ENCODE peak calls at places on chromosomes 11 and 22, in four cellular contexts. Y is K562, D is SK-N-SH, G is HepG2. O is an unnamed sample.

GRCh38 chr11:77065878-77066228 is 918 bp upstream of the CAPN5 start:
- DNase-seq in Y (no peak), D (no peak), G (no peak), O (peak)

GRCh38 chr11:34427171-34427805 is 11.4 kb upstream of the CAT start:
- DNase-seq in Y (peak), D (peak), G (peak), O (no peak)

GRCh38 chr11:83655996-83656395 is 369.8 kb upstream of the CCDC90B start:
- DNase-seq in Y (no peak), D (no peak), G (no peak), O (no peak)

GRCh38 chr22:50699001-50699753 is 26.6 kb downstream of the SHANK3 start:
- DNase-seq in Y (no peak), D (no peak), G (no peak), O (peak)

GRCh38 chr11:112401036-112401769 is 140.5 kb upstream of the PLET1 start:
- DNase-seq in Y (no peak), D (no peak), G (no peak), O (no peak)

GRCh38 chr22:41469218-41469851 is 418 bp downstream of the ACO2 start:
- DNase-seq in Y (peak), D (no peak), G (no peak), O (peak)

GRCh38 chr22:44204937-44205712 is 24.4 kb downstream of the PARVG start:
- DNase-seq in Y (no peak), D (no peak), G (no peak), O (peak)

GRCh38 chr11:115665958-115666357 is 161.7 kb upstream of the CADM1 start:
- DNase-seq in Y (no peak), D (no peak), G (no peak), O (no peak)

GRCh38 chr22:39967103-39967829 is 7.1 kb downstream of the TMA7B start:
- DNase-seq in Y (peak), D (peak), G (no peak), O (no peak)

GRCh38 chr11:86559311-86559945 is 113.0 kb downstream of the ME3 start:
- DNase-seq in Y (no peak), D (no peak), G (no peak), O (no peak)

GRCh38 chr11:62719302-62719978 is 7.8 kb downstream of the HNRNPUL2 start:
- DNase-seq in Y (no peak), D (no peak), G (no peak), O (no peak)

GRCh38 chr11:75536786-75537629 is 11.3 kb upstream of the GDPD5 start:
- DNase-seq in Y (peak), D (no peak), G (no peak), O (no peak)

GRCh38 chr11:104984818-104985217 is 16.4 kb upstream of the CASP4 start:
- DNase-seq in Y (no peak), D (no peak), G (peak), O (no peak)

GRCh38 chr11:65446446-65447277 is 24.1 kb downstream of the NEAT1 start:
- DNase-seq in Y (no peak), D (no peak), G (no peak), O (no peak)

GRCh38 chr11:67054851-67055523 is 1.7 kb upstream of the RHOD start:
- DNase-seq in Y (peak), D (peak), G (peak), O (no peak)

GRCh38 chr11:76159983-76160661 is 46.2 kb downstream of the WNT11 start:
- DNase-seq in Y (no peak), D (peak), G (no peak), O (no peak)

GRCh38 chr11:73325036-73325981 is 17.2 kb downstream of the ARHGEF17 start:
- DNase-seq in Y (no peak), D (peak), G (peak), O (no peak)

GRCh38 chr11:91932151-91932821 is 292.3 kb upstream of the FAT3 start:
- DNase-seq in Y (no peak), D (peak), G (no peak), O (no peak)

GRCh38 chr11:87778341-87778740 is 396.9 kb downstream of the RAB38 start:
- DNase-seq in Y (no peak), D (no peak), G (no peak), O (no peak)

GRCh38 chr22:44554411-44554810 is 56.4 kb upstream of the RTL6 start:
- DNase-seq in Y (no peak), D (no peak), G (no peak), O (no peak)

GRCh38 chr22:34334893-34335292 is 414.6 kb upstream of the LARGE1 start:
- DNase-seq in Y (no peak), D (no peak), G (no peak), O (no peak)

GRCh38 chr11:67280791-67281551 is 8.1 kb upstream of the ANKRD13D start:
- DNase-seq in Y (no peak), D (no peak), G (no peak), O (no peak)

GRCh38 chr11:12731841-12732336 is 57.7 kb downstream of the TEAD1 start:
- DNase-seq in Y (no peak), D (no peak), G (no peak), O (no peak)

GRCh38 chr22:30372915-30373314 is 14.3 kb downstream of the RNF215 start:
- DNase-seq in Y (no peak), D (no peak), G (no peak), O (no peak)

GRCh38 chr11:1560011-1560579 is 12.0 kb downstream of the DUSP8 start:
- DNase-seq in Y (no peak), D (no peak), G (no peak), O (no peak)

GRCh38 chr11:65321828-65322495 is 7.3 kb downstream of the CDC42EP2 start:
- DNase-seq in Y (no peak), D (peak), G (no peak), O (no peak)

GRCh38 chr11:94417386-94417987 is 16.3 kb upstream of the GPR83 start:
- DNase-seq in Y (peak), D (peak), G (peak), O (no peak)

GRCh38 chr22:27668828-27669797 is 132.4 kb downstream of the MN1 start:
- DNase-seq in Y (peak), D (no peak), G (peak), O (no peak)

GRCh38 chr11:93285430-93285829 is 45.1 kb upstream of the DEUP1 start:
- DNase-seq in Y (no peak), D (no peak), G (no peak), O (no peak)

GRCh38 chr11:62132188-62132587 is 8.4 kb downstream of the INCENP start:
- DNase-seq in Y (no peak), D (peak), G (no peak), O (no peak)

GRCh38 chr11:6437423-6437822 is 3.4 kb downstream of the HPX start:
- DNase-seq in Y (peak), D (no peak), G (no peak), O (no peak)

GRCh38 chr11:6433998-6434650 is 6.7 kb downstream of the HPX start:
- DNase-seq in Y (no peak), D (no peak), G (peak), O (no peak)

GRCh38 chr11:6440906-6441358 is at the start of gene HPX:
- DNase-seq in Y (no peak), D (no peak), G (peak), O (no peak)

GRCh38 chr11:6438979-6439571 is 1.7 kb downstream of the HPX start:
- DNase-seq in Y (peak), D (peak), G (peak), O (peak)

DNA sequence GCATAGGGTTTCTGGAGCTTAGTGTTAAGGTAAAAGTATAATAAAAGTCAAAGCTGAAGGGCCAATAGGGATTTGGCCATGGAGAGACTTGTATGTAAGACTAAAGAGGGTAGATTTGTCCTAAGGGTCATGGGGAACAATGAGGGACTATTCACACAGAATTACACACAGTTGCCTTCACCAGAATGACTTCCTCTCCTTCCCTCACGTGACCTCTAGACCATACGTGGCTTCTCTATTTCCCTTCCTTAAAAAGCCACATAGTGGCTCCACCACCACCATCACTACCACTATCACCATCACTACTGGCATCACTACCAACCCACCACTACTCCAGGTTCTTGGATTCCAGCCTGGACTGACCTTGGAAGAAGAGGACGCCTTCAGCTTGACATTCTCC is 2.8 kb downstream of the HPX start:
- DNase-seq in Y (no peak), D (no peak), G (no peak), O (no peak)
- TF ChIP-seq FOXJ3 in Y (no peak), D (no peak), G (no peak), O (no peak)

DNA sequence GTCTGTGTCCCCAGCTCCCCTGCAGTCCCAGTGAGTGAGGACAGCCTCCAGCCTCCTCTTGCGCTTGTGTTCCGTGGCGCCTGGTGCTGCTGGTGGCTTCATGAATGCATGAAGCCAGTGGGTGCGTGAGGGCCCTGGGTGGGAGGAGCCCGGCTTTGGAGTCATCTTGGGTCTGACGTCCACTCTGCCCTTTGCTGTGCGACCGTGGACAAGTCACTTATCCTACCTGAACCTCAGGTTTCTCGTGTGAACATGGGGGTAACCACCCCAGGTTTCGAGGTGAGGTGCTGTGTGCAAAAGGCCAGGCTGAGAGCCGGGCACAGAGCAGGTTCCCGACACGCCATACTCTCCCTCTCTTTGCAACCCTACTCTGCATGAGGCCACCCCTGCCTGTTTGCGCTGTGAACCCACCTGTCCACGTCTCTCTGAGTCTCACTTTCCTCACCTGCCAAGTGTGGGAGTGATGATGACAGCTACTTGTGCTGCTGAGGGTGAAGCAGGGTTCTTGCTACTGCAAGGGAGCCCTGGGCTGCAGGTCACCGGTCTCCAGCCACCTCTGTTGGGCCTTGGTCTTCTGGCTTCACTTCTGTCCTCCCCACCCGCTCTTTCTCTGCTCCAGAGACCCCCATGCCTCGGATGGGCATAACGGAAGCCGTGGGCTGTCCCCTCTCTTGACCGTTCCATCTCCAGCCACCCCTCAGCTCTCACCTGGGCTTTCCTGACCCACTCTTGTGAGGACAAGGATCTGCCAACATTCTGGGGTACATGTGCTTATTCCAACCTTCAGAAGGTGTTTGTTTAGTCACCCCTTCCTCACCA is 537.6 kb downstream of the TBC1D22A start:
- DNase-seq in Y (no peak), D (peak), G (no peak), O (no peak)
- TF ChIP-seq FOXJ3 in Y (no peak), D (no peak), G (no peak), O (no peak)

GRCh38 chr22:36456459-36456835 is 25.0 kb downstream of the TXN2 start:
- DNase-seq in Y (no peak), D (no peak), G (no peak), O (no peak)

GRCh38 chr22:36453855-36454378 is 27.5 kb downstream of the TXN2 start:
- DNase-seq in Y (no peak), D (no peak), G (no peak), O (no peak)

GRCh38 chr22:36453266-36453607 is 28.2 kb downstream of the TXN2 start:
- DNase-seq in Y (no peak), D (no peak), G (no peak), O (no peak)

GRCh38 chr22:36455571-36456458 is 25.6 kb downstream of the TXN2 start:
- DNase-seq in Y (no peak), D (no peak), G (no peak), O (no peak)

GRCh38 chr22:36454916-36455570 is 26.4 kb downstream of the TXN2 start:
- DNase-seq in Y (peak), D (peak), G (no peak), O (peak)
- TF ChIP-seq FOXJ3 in Y (no peak), D (no peak), G (no peak), O (no peak)

DNA sequence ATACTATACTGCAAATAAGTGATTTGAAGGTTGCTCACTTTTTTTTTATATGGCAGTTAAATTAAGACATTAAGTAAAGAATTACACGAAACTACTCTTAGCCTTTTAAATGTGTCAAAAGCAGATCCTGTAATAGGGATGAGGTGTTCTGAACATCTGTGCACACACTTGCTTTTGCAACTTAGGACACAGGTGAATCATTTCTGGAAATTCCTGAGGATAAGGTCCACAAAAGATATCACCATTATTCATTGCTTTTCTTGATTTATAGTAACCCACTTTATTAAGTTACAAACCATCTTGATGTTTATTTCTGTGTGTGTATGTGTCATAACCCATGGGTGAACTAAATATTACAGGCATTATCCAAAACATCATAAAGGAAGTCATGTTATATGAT is 55.9 kb downstream of the SLC5A12 start:
- DNase-seq in Y (no peak), D (no peak), G (no peak), O (no peak)
- TF ChIP-seq FOXJ3 in Y (no peak), D (no peak), G (no peak), O (no peak)

DNA sequence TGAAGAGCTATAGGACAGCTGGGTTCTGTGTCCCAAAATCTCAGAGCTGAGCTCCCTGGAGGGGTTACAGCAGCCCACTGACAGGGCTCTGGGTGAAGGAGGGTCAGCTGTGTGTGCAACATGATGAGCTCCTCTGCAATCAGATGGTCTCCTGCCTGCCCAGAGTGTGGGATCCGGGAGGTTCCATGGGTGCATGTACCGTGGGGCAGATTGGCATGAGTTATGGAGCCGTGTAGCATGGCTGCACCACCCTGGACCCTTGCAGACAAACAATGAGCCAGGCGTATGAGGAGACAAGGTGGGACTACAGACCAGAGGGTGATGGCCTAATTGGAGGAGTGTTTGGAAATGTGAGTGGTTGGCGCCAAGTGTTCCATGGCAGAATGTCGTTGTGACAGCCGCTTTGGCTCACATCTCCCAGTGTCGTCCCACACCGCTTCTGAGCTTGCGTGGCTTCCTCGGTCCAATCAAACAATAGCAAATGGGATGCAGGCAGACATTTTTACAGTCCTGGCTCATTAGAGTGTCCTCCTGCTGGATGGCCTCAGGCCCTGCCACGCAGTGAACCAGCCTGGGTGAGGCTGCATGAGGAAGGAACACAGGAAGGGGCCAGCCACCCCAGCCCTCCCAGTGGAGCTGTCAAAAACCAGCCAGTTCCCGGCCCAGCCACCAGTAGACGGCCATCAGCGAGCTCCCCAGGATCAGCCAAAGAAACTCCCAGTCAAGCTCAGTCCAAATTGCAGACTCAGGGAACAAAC is 1067.0 kb downstream of the BRD1 start:
- DNase-seq in Y (no peak), D (no peak), G (no peak), O (peak)
- TF ChIP-seq FOXJ3 in Y (no peak), D (no peak), G (no peak), O (no peak)

GRCh38 chr11:69335010-69335409 is 41.1 kb downstream of the MYEOV start:
- DNase-seq in Y (no peak), D (no peak), G (no peak), O (no peak)
- TF ChIP-seq FOXJ3 in Y (no peak), D (no peak), G (no peak), O (no peak)

GRCh38 chr11:43922295-43922648 is 20.2 kb upstream of the C11orf96 start:
- DNase-seq in Y (no peak), D (no peak), G (no peak), O (no peak)
- TF ChIP-seq FOXJ3 in Y (no peak), D (peak), G (no peak), O (no peak)

O was measured in WTC11.